ENCODE peak calls at places on chromosomes 12 and 14, in six cellular contexts. T is endothelial cell, A is omental fat pad, P is AG04450, W is right lobe of liver, Q is heart right ventricle. Z is an unnamed sample.

GRCh38 chr14:64807588-64807987 is 72.1 kb downstream of the SPTB start:
- DNase-seq in Q (peak), T (no peak), W (no peak), P (no peak), A (no peak), Z (no peak)

GRCh38 chr14:103140316-103141109 is 17.3 kb downstream of the TNFAIP2 start:
- DNase-seq in T (no peak), A (no peak), W (no peak), Q (no peak), P (no peak), Z (no peak)

GRCh38 chr12:12868836-12869235 is 22.5 kb upstream of the GPRC5A start:
- DNase-seq in A (no peak), W (no peak), P (no peak), T (no peak), Q (no peak), Z (no peak)

GRCh38 chr12:4975574-4975973 is 65.9 kb downstream of the KCNA1 start:
- DNase-seq in T (no peak), Q (no peak), W (no peak), A (no peak), P (no peak), Z (no peak)

GRCh38 chr14:61571931-61572330 is 123.4 kb upstream of the HIF1A start:
- DNase-seq in W (no peak), P (no peak), T (no peak), A (no peak), Q (no peak), Z (no peak)

GRCh38 chr12:107891967-107892366 is 117.5 kb downstream of the ASCL4 start:
- DNase-seq in A (no peak), W (no peak), T (peak), P (no peak), Q (no peak), Z (no peak)

GRCh38 chr12:92717202-92717601 is 14.4 kb downstream of the PLEKHG7 start:
- DNase-seq in T (peak), A (no peak), P (no peak), W (no peak), Q (no peak), Z (no peak)

GRCh38 chr14:35332517-35333346 is 40.5 kb downstream of the PSMA6 start:
- DNase-seq in P (no peak), W (no peak), A (no peak), T (no peak), Q (no peak), Z (no peak)

GRCh38 chr12:4217091-4217490 is 56.5 kb upstream of the CCND2 start:
- DNase-seq in P (no peak), T (no peak), A (no peak), W (no peak), Q (no peak), Z (no peak)

GRCh38 chr12:67430708-67431335 is 161.7 kb downstream of the CAND1 start:
- DNase-seq in A (no peak), W (peak), T (no peak), P (no peak), Q (peak), Z (no peak)
- TF ChIP-seq CTCF in A (no peak), W (no peak), T (no peak), P (no peak), Q (peak), Z (peak)

GRCh38 chr14:59509101-59509500 is 24.8 kb downstream of the JKAMP start:
- DNase-seq in T (no peak), W (no peak), P (no peak), A (no peak), Q (no peak), Z (no peak)

GRCh38 chr14:59510001-59510400 is 25.7 kb downstream of the JKAMP start:
- DNase-seq in A (no peak), T (no peak), Q (no peak), W (no peak), P (no peak), Z (no peak)

GRCh38 chr14:59507752-59508103 is 23.4 kb downstream of the JKAMP start:
- DNase-seq in Q (no peak), T (no peak), P (no peak), A (no peak), W (no peak), Z (no peak)

GRCh38 chr14:59510957-59511356 is 26.6 kb downstream of the JKAMP start:
- DNase-seq in W (no peak), A (no peak), T (no peak), Q (no peak), P (no peak), Z (no peak)

GRCh38 chr14:59511916-59512530 is 27.7 kb downstream of the JKAMP start:
- DNase-seq in W (no peak), A (no peak), Q (no peak), T (peak), P (no peak), Z (no peak)
- TF ChIP-seq CTCF in W (no peak), A (no peak), Q (peak), T (peak), P (peak), Z (peak)

DNA sequence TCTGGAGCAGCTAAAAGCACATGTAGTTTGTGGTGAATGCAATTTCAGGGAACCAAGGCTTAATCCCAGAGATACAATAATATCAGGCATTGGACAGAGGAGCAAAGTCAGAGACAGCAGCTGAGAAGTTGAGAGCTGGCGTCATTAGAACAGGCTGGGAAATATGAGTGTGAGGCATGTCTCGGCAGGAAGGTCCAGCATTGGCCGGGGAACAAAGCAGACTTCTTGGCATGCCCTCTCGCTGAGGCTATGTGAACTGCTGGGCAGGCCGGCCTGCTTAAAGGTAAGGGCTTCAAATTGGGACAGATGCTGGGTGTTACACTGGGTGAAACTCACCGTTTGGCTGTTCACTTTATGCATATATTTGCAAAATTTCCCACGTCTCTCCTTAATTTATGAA is 125.4 kb downstream of the CAND1 start:
- DNase-seq in P (peak), A (no peak), T (no peak), Q (peak), W (no peak), Z (no peak)
- TF ChIP-seq CTCF in P (peak), A (no peak), T (no peak), Q (peak), W (no peak), Z (peak)

GRCh38 chr12:123064885-123065619 is 84.6 kb downstream of the ARL6IP4 start:
- DNase-seq in P (no peak), T (no peak), Q (no peak), W (no peak), A (no peak), Z (peak)
- TF ChIP-seq CTCF in P (no peak), T (no peak), Q (no peak), W (peak), A (no peak), Z (no peak)

DNA sequence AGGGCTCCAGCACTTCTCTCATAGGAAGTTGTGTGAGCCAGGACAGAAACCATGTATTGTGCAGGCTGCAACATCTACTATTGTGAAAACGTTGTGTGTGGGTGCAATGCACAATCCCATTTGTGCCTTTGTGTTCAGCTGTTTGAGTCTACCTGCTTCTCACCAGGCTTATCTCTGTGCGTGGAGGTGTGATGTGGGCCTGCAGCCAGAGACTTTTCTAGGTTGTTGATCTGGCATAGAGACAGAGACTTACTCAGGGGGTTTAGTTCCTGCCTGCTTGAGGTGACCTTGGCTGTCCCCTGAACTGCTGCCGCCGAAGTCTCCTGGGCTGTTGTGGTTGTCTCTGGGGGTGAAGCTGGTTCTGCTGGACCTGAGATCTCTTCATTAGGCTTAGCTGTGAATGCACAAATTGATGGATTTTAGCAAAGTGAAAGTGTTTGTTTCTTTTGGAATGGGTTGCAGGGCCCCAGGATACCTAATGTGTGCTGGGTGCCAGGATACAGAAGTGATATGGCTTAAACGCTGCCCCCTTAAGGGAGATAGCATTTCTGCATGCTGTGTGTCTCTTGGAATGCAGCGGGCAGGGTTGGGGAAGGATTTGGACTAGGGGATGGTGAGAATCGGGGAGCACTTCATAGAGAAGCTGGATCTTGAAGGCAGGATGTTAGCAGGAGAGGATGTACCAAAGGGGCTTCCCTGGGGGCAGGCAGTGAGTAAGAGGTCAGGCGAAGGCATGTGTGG is 2.5 kb downstream of the LACRT start:
- DNase-seq in A (no peak), P (no peak), W (no peak), T (no peak), Q (no peak), Z (no peak)
- TF ChIP-seq CTCF in A (no peak), P (no peak), W (no peak), T (no peak), Q (no peak), Z (no peak)

Z was measured in chondrocyte.